ENCODE peak calls at places on chromosomes 6 and 20, in five cellular contexts. One of them, this sample, is unnamed.

GRCh38 chr20:50578061-50578777 is 68.0 kb downstream of the PTPN1 start:
- DNase-seq in adrenal gland: peak
- DNase-seq in GM12878: no peak
- DNase-seq in heart left ventricle: no peak
- DNase-seq in ovary: no peak
- DNase-seq in this sample: no peak

GRCh38 chr20:44745560-44746366 is at the start of gene KCNK15:
- DNase-seq in heart left ventricle: no peak
- DNase-seq in adrenal gland: peak
- DNase-seq in ovary: peak
- DNase-seq in GM12878: no peak
- DNase-seq in this sample: no peak

GRCh38 chr6:66814156-66814555 is 1107.1 kb upstream of the EYS start:
- DNase-seq in GM12878: no peak
- DNase-seq in ovary: no peak
- DNase-seq in adrenal gland: no peak
- DNase-seq in heart left ventricle: no peak
- DNase-seq in this sample: no peak

GRCh38 chr6:147203311-147204059 is 732 bp upstream of the STXBP5 start:
- DNase-seq in GM12878: peak
- DNase-seq in heart left ventricle: peak
- DNase-seq in adrenal gland: peak
- DNase-seq in ovary: peak
- DNase-seq in this sample: no peak

GRCh38 chr6:151546941-151547659 is 53.3 kb downstream of the CCDC170 start:
- DNase-seq in ovary: no peak
- DNase-seq in GM12878: no peak
- DNase-seq in adrenal gland: no peak
- DNase-seq in heart left ventricle: no peak
- DNase-seq in this sample: no peak

GRCh38 chr20:58308680-58309527 is 611 bp upstream of the RAB22A start:
- DNase-seq in ovary: peak
- DNase-seq in heart left ventricle: peak
- DNase-seq in GM12878: no peak
- DNase-seq in adrenal gland: peak
- DNase-seq in this sample: no peak

GRCh38 chr20:33862709-33863403 is 51.7 kb downstream of the CHMP4B start:
- DNase-seq in GM12878: no peak
- DNase-seq in heart left ventricle: no peak
- DNase-seq in adrenal gland: peak
- DNase-seq in ovary: peak
- DNase-seq in this sample: no peak

GRCh38 chr20:53829086-53829703 is 235.6 kb upstream of the ZNF217 start:
- DNase-seq in adrenal gland: no peak
- DNase-seq in GM12878: no peak
- DNase-seq in heart left ventricle: no peak
- DNase-seq in ovary: no peak
- DNase-seq in this sample: no peak

GRCh38 chr20:36273414-36274247 is 32.5 kb upstream of the DLGAP4 start:
- DNase-seq in GM12878: no peak
- DNase-seq in ovary: no peak
- DNase-seq in adrenal gland: no peak
- DNase-seq in heart left ventricle: no peak
- DNase-seq in this sample: no peak

GRCh38 chr20:58086763-58087566 is 141.5 kb downstream of the ANKRD60 start:
- DNase-seq in ovary: no peak
- DNase-seq in adrenal gland: no peak
- DNase-seq in GM12878: no peak
- DNase-seq in heart left ventricle: no peak
- DNase-seq in this sample: no peak

GRCh38 chr6:53654745-53655240 is 10.8 kb downstream of the KLHL31 start:
- DNase-seq in heart left ventricle: no peak
- DNase-seq in ovary: no peak
- DNase-seq in GM12878: no peak
- DNase-seq in adrenal gland: no peak
- DNase-seq in this sample: no peak

GRCh38 chr6:53659458-53659857 is 6.1 kb downstream of the KLHL31 start:
- DNase-seq in adrenal gland: no peak
- DNase-seq in heart left ventricle: no peak
- DNase-seq in GM12878: no peak
- DNase-seq in ovary: no peak
- DNase-seq in this sample: no peak

GRCh38 chr6:53662457-53662856 is 3.1 kb downstream of the KLHL31 start:
- DNase-seq in ovary: no peak
- DNase-seq in heart left ventricle: no peak
- DNase-seq in GM12878: no peak
- DNase-seq in adrenal gland: no peak
- DNase-seq in this sample: no peak

GRCh38 chr6:53664623-53665022 is 933 bp downstream of the KLHL31 start:
- DNase-seq in GM12878: no peak
- DNase-seq in adrenal gland: no peak
- DNase-seq in heart left ventricle: peak
- DNase-seq in ovary: no peak
- DNase-seq in this sample: no peak

DNA sequence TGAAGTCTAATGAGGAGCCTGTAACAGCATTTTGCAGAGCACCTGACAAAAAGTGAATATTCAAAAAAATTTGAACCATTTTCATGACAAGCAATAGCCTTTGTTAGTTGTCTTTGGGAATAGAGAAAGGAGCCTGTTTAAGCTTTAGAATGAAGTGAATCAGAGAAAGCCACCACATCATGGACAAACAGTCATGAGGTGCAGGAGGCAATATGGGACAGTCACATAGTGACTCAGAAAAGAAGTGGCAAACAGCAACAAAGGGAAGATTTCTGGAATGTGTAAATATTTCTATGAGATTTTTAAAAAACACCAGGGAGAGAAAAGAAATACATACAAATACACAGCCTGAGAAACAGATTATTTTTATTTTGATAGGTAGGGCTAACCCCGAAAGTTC is 6.6 kb downstream of the KLHL31 start:
- DNase-seq in ovary: no peak
- DNase-seq in GM12878: no peak
- DNase-seq in adrenal gland: no peak
- DNase-seq in heart left ventricle: no peak
- DNase-seq in this sample: no peak
- H3K27ac ChIP-seq in ovary: no peak
- H3K27ac ChIP-seq in GM12878: no peak
- H3K27ac ChIP-seq in adrenal gland: no peak
- H3K27ac ChIP-seq in heart left ventricle: no peak
- H3K27ac ChIP-seq in this sample: no peak

GRCh38 chr6:127267742-127268588 is 1.3 kb downstream of the RNF146 start:
- DNase-seq in adrenal gland: no peak
- DNase-seq in GM12878: no peak
- DNase-seq in heart left ventricle: no peak
- DNase-seq in ovary: no peak
- DNase-seq in this sample: no peak

GRCh38 chr6:127266178-127266891 is at the start of gene RNF146:
- DNase-seq in heart left ventricle: peak
- DNase-seq in adrenal gland: peak
- DNase-seq in ovary: peak
- DNase-seq in GM12878: peak
- DNase-seq in this sample: peak

DNA sequence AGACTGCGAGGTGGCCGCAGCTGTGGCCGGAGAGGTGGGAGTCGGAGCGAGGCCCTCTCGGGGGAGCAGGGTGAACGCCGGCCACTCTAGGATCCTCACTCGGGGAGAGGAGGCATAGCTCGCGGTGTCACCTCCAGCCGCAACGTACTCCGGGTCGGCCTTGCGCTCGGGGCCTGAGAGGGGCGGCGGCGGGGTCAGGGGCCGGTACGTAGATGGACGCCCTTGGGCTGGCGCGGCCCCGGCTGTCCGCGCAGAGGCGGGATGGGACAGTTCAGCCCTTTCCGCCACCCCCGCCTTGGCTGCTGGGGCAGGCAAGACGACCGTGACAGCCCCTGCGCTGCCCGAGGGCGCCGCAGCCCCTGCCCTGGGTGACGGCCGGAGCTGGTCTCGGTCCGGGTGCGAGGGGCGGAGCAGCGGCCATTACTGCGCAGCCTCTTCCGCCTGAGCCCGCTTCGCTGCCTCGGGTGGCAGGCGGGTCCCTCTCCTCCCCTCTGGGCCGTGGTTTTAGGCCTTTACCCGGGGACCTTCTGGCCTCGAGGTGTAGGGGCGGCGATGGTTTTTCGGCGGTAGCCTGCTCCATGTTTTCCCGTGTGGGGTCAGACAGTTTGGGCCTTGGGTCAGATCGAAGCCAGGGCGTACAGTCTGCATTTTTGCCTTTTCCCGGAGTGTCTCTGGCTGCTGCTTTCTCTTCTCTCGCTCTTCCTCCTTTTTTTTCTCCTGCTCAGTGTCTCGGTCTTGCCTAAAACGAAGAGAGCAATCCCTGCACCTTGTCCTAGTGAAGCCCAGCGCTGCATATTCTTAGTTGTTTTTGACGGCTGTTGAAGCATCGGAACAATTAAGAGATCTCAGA is 453 bp downstream of the RNF146 start:
- DNase-seq in ovary: no peak
- DNase-seq in heart left ventricle: peak
- DNase-seq in GM12878: no peak
- DNase-seq in adrenal gland: peak
- DNase-seq in this sample: no peak
- TF ChIP-seq POLR2A in ovary: peak
- TF ChIP-seq POLR2A in heart left ventricle: no peak
- TF ChIP-seq POLR2A in GM12878: peak
- TF ChIP-seq POLR2A in adrenal gland: peak
- TF ChIP-seq POLR2A in this sample: peak

DNA sequence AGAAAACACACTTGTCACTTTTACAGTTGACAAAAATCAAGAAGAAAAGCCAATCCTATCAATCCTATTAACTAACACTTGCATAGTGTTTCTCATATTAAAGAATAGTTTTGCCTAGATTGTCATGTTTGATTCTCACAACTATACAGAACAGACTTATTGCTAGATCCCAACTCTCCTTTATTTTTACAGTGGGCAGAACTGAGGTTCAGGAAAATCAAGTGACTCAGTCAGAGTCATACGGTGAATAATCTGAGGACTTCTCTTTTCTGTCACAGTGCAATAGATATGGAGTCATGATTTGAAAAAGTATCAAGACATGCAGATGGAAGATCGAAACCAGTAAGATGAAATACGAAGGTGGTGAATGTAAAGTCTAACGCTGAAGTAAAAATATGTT is 195.1 kb upstream of the CITED2 start:
- DNase-seq in heart left ventricle: no peak
- DNase-seq in ovary: no peak
- DNase-seq in adrenal gland: no peak
- DNase-seq in GM12878: no peak
- DNase-seq in this sample: no peak
- H3K27ac ChIP-seq in heart left ventricle: no peak
- H3K27ac ChIP-seq in ovary: no peak
- H3K27ac ChIP-seq in adrenal gland: no peak
- H3K27ac ChIP-seq in GM12878: no peak
- H3K27ac ChIP-seq in this sample: no peak

GRCh38 chr6:5453531-5453930 is 192.2 kb downstream of the FARS2 start:
- DNase-seq in ovary: no peak
- DNase-seq in adrenal gland: no peak
- DNase-seq in heart left ventricle: no peak
- DNase-seq in GM12878: no peak
- DNase-seq in this sample: no peak

GRCh38 chr6:5457036-5457435 is 195.7 kb downstream of the FARS2 start:
- DNase-seq in adrenal gland: no peak
- DNase-seq in heart left ventricle: no peak
- DNase-seq in GM12878: no peak
- DNase-seq in ovary: no peak
- DNase-seq in this sample: no peak

GRCh38 chr6:5461365-5461764 is 200.1 kb downstream of the FARS2 start:
- DNase-seq in GM12878: no peak
- DNase-seq in heart left ventricle: no peak
- DNase-seq in adrenal gland: no peak
- DNase-seq in ovary: no peak
- DNase-seq in this sample: no peak

GRCh38 chr6:5459346-5459745 is 198.0 kb downstream of the FARS2 start:
- DNase-seq in heart left ventricle: no peak
- DNase-seq in ovary: no peak
- DNase-seq in adrenal gland: no peak
- DNase-seq in GM12878: no peak
- DNase-seq in this sample: no peak

GRCh38 chr6:5457983-5458683 is 196.8 kb downstream of the FARS2 start:
- DNase-seq in heart left ventricle: no peak
- DNase-seq in adrenal gland: no peak
- DNase-seq in GM12878: no peak
- DNase-seq in ovary: no peak
- DNase-seq in this sample: no peak
- TF ChIP-seq POLR2A in heart left ventricle: no peak
- TF ChIP-seq POLR2A in adrenal gland: no peak
- TF ChIP-seq POLR2A in GM12878: no peak
- TF ChIP-seq POLR2A in ovary: no peak
- TF ChIP-seq POLR2A in this sample: no peak

GRCh38 chr6:1702580-1703051 is 92.9 kb downstream of the FOXC1 start:
- DNase-seq in heart left ventricle: no peak
- DNase-seq in ovary: no peak
- DNase-seq in GM12878: no peak
- DNase-seq in adrenal gland: no peak
- DNase-seq in this sample: no peak
- H3K27ac ChIP-seq in heart left ventricle: no peak
- H3K27ac ChIP-seq in ovary: no peak
- H3K27ac ChIP-seq in GM12878: no peak
- H3K27ac ChIP-seq in adrenal gland: no peak
- H3K27ac ChIP-seq in this sample: peak

GRCh38 chr6:36998723-36999466 is 6.6 kb upstream of the FGD2 start:
- DNase-seq in adrenal gland: no peak
- DNase-seq in ovary: no peak
- DNase-seq in GM12878: no peak
- DNase-seq in heart left ventricle: no peak
- DNase-seq in this sample: no peak
- TF ChIP-seq POLR2A in adrenal gland: no peak
- TF ChIP-seq POLR2A in ovary: no peak
- TF ChIP-seq POLR2A in GM12878: no peak
- TF ChIP-seq POLR2A in heart left ventricle: no peak
- TF ChIP-seq POLR2A in this sample: no peak

GRCh38 chr6:28825732-28826293 is 98.0 kb downstream of the TRIM27 start:
- DNase-seq in ovary: no peak
- DNase-seq in heart left ventricle: no peak
- DNase-seq in adrenal gland: no peak
- DNase-seq in GM12878: no peak
- DNase-seq in this sample: no peak
- H3K27ac ChIP-seq in ovary: no peak
- H3K27ac ChIP-seq in heart left ventricle: no peak
- H3K27ac ChIP-seq in adrenal gland: no peak
- H3K27ac ChIP-seq in GM12878: no peak
- H3K27ac ChIP-seq in this sample: no peak

DNA sequence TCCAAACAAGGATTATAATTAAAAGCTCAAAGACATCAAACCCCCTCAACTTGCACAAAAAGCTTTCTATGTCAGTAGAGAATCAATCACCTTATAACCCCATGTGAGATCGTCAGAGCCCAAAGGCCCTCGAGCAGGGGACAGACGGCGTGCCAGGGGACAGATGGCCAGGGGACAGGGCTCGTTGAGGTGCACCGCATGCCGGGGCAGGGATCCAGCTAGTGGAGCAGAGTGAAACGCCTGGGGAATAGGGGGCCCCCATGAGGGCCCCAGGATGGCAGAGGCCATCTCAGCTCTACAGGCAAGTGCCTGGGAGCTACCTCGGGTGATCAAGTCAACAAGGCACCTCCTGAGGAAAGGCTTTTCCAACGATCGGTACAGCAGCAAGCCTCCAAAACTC is 28.6 kb downstream of the DIDO1 start:
- DNase-seq in adrenal gland: no peak
- DNase-seq in heart left ventricle: no peak
- DNase-seq in ovary: no peak
- DNase-seq in GM12878: no peak
- DNase-seq in this sample: no peak
- TF ChIP-seq POLR2A in adrenal gland: no peak
- TF ChIP-seq POLR2A in heart left ventricle: no peak
- TF ChIP-seq POLR2A in ovary: no peak
- TF ChIP-seq POLR2A in GM12878: peak
- TF ChIP-seq POLR2A in this sample: no peak

GRCh38 chr6:106745396-106745795 is 116.0 kb downstream of the QRSL1 start:
- DNase-seq in adrenal gland: no peak
- DNase-seq in ovary: no peak
- DNase-seq in GM12878: no peak
- DNase-seq in heart left ventricle: no peak
- DNase-seq in this sample: no peak
- H3K27ac ChIP-seq in adrenal gland: no peak
- H3K27ac ChIP-seq in ovary: no peak
- H3K27ac ChIP-seq in GM12878: no peak
- H3K27ac ChIP-seq in heart left ventricle: no peak
- H3K27ac ChIP-seq in this sample: no peak

This sample was measured in esophagus muscularis mucosa.